ENCODE peak calls at places on chromosomes 6 and 20, in four cellular contexts. M, T, P and H are unnamed samples.

GRCh38 chr6:118843685-118844390 is 50.1 kb upstream of the ASF1A start:
- DNase-seq in M (no peak), T (peak), P (peak), H (no peak)

GRCh38 chr20:1876217-1876921 is 18.8 kb upstream of the SIRPA start:
- DNase-seq in M (peak), T (no peak), P (no peak), H (peak)

GRCh38 chr6:157075549-157076426 is 247.5 kb downstream of the TMEM242 start:
- DNase-seq in M (no peak), T (peak), P (no peak), H (no peak)

GRCh38 chr6:136181858-136182257 is 68.3 kb downstream of the MTFR2 start:
- DNase-seq in M (no peak), T (no peak), P (no peak), H (no peak)

GRCh38 chr20:33732166-33732970 is 572 bp downstream of the ZNF341 start:
- DNase-seq in M (peak), T (no peak), P (peak), H (peak)

GRCh38 chr20:34983995-34984735 is 28.5 kb downstream of the MYH7B start:
- DNase-seq in M (no peak), T (no peak), P (no peak), H (no peak)

GRCh38 chr6:127051571-127052260 is 66.8 kb upstream of the RSPO3 start:
- DNase-seq in M (no peak), T (peak), P (no peak), H (no peak)

GRCh38 chr20:35954907-35955251 is 577 bp upstream of the SCAND1 start:
- DNase-seq in M (no peak), T (peak), P (no peak), H (peak)

GRCh38 chr20:15278041-15278440 is 940.6 kb upstream of the FLRT3 start:
- DNase-seq in M (no peak), T (no peak), P (no peak), H (no peak)

GRCh38 chr6:131173680-131174079 is 38.4 kb downstream of the AKAP7 start:
- DNase-seq in M (no peak), T (peak), P (no peak), H (no peak)

GRCh38 chr6:78999737-79000136 is 78.3 kb downstream of the PHIP start:
- DNase-seq in M (no peak), T (peak), P (no peak), H (no peak)

GRCh38 chr20:38725458-38725958 is 1.2 kb downstream of the SLC32A1 start:
- DNase-seq in M (no peak), T (no peak), P (no peak), H (no peak)

GRCh38 chr6:28250747-28251146 is 1.3 kb downstream of the ZKSCAN4 start:
- DNase-seq in M (no peak), T (no peak), P (no peak), H (no peak)

GRCh38 chr20:12237772-12238171 is 320.1 kb downstream of the BTBD3 start:
- DNase-seq in M (no peak), T (no peak), P (no peak), H (no peak)

GRCh38 chr20:36833275-36834020 is 42.5 kb upstream of the TLDC2 start:
- DNase-seq in M (no peak), T (peak), P (no peak), H (no peak)

GRCh38 chr20:14727485-14728170 is 390.2 kb upstream of the FLRT3 start:
- DNase-seq in M (no peak), T (no peak), P (no peak), H (no peak)

GRCh38 chr6:16184129-16184528 is 54.3 kb upstream of the GMPR start:
- DNase-seq in M (peak), T (peak), P (no peak), H (peak)

GRCh38 chr20:62407221-62407992 is at the start of gene CABLES2:
- DNase-seq in M (peak), T (peak), P (peak), H (peak)

GRCh38 chr6:21444861-21445260 is 148.7 kb upstream of the SOX4 start:
- DNase-seq in M (no peak), T (no peak), P (no peak), H (no peak)

GRCh38 chr6:69771158-69771906 is 25.5 kb downstream of the LMBRD1 start:
- DNase-seq in M (no peak), T (no peak), P (no peak), H (peak)

GRCh38 chr20:45983279-45983743 is 11.3 kb upstream of the ZNF335 start:
- DNase-seq in M (no peak), T (no peak), P (no peak), H (peak)

GRCh38 chr20:54251093-54251492 is 43.2 kb downstream of the PFDN4 start:
- DNase-seq in M (no peak), T (no peak), P (no peak), H (no peak)

GRCh38 chr6:37006793-37007339 is 1.4 kb downstream of the FGD2 start:
- DNase-seq in M (no peak), T (peak), P (no peak), H (no peak)

GRCh38 chr6:44339763-44340625 is 2.5 kb upstream of the SPATS1 start:
- DNase-seq in M (peak), T (peak), P (no peak), H (no peak)

GRCh38 chr6:22057962-22058361 is 238.9 kb downstream of the PRL start:
- DNase-seq in M (no peak), T (peak), P (no peak), H (no peak)

GRCh38 chr6:26142026-26142425 is 54.8 kb downstream of the HFE start:
- DNase-seq in M (no peak), T (no peak), P (no peak), H (no peak)

GRCh38 chr6:109793015-109793414 is 101.9 kb downstream of the FIG4 start:
- DNase-seq in M (no peak), T (no peak), P (no peak), H (no peak)

GRCh38 chr6:7692453-7692784 is 33.5 kb upstream of the BMP6 start:
- DNase-seq in M (no peak), T (no peak), P (no peak), H (no peak)

GRCh38 chr20:58233881-58234528 is 5.6 kb upstream of the ANKRD60 start:
- DNase-seq in M (peak), T (no peak), P (no peak), H (peak)

GRCh38 chr6:26571592-26572296 is 25.0 kb upstream of the ABT1 start:
- DNase-seq in M (peak), T (peak), P (no peak), H (peak)

GRCh38 chr6:150128425-150128824 is 14.4 kb upstream of the PPP1R14C start:
- DNase-seq in M (no peak), T (no peak), P (no peak), H (no peak)

DNA sequence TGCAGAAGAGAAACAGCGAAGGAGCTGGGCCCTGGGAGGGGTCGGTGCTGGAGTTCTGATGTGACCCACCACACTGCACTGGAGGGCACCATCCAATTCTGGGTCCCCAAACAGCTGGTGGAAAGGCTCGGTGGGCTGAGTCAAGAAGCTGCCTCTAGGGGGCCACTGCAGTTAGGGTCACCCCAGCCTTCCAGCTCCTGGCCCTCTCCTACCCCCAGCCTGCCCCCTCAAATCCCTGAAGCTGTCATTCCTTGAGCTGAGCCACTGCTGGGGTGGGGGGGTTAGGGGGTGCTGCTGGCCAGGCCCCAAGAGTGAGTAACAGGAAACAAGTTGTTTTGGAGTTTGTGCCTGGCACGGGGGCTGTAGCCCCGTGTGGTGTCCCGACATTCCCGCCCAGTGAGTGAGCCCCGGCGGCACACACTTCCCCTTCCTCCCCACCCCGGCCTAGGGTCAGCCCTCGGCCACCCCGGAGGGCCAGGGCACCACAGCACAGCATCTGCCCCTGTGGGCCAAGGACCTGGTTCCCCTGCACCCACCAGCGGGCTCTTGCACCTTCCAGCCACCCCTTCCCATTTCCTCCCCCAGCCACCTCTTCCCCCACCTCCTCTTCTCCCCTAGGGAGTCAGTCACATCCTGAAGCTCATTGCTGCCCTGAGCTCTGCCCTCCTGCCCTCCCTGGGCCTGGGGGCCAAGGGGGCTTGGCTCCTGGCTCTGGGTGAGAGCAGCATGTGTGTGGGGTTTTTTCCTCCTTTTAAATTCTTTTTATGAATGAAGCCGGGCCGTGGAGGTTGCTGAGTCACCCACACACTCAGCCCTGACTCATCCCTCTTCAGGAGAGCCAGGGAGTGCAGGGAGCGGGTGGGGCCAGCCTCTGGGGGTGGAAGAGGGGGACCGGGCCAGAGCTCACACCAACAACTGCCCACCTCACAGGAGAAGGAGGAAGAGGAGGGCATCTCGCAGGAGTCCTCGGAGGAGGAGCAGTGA is 4.6 kb downstream of the SMIM29 start:
- DNase-seq in M (peak), T (peak), P (no peak), H (peak)
- TF ChIP-seq POLR2A in M (no peak), T (peak), P (no peak), H (no peak)

DNA sequence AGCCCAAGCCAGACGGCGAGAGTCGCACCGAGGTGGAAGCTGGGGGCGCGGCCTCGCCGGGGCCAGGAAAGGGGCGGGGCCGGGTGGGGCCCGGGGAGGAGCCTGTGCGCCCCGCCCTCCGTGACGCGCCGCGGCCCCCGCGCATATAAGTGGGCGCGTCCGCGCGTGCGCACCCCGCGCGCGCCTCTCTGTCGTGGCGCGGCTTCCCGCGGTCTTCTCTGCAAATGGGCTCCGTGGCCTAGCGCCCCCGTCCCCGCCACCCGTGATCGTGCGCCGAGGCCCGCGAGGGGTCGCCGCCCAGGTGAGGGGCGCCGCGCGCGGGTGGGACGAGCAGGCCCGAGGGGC is at the start of gene PPDPF:
- DNase-seq in M (peak), T (peak), P (peak), H (peak)
- TF ChIP-seq POLR2A in M (peak), T (peak), P (peak), H (peak)

GRCh38 chr6:3456395-3456767 is 469 bp downstream of the SLC22A23 start:
- DNase-seq in M (no peak), T (no peak), P (peak), H (no peak)

GRCh38 chr6:3457710-3458605 is 1.1 kb upstream of the SLC22A23 start:
- DNase-seq in M (peak), T (no peak), P (no peak), H (peak)

GRCh38 chr6:3458706-3459421 is 2.0 kb upstream of the SLC22A23 start:
- DNase-seq in M (no peak), T (no peak), P (no peak), H (peak)

GRCh38 chr6:3455490-3456394 is 1.1 kb downstream of the SLC22A23 start:
- DNase-seq in M (peak), T (no peak), P (peak), H (peak)

GRCh38 chr6:3456794-3457709 is at the start of gene SLC22A23:
- DNase-seq in M (peak), T (no peak), P (peak), H (peak)
- TF ChIP-seq POLR2A in M (peak), T (no peak), P (no peak), H (no peak)

DNA sequence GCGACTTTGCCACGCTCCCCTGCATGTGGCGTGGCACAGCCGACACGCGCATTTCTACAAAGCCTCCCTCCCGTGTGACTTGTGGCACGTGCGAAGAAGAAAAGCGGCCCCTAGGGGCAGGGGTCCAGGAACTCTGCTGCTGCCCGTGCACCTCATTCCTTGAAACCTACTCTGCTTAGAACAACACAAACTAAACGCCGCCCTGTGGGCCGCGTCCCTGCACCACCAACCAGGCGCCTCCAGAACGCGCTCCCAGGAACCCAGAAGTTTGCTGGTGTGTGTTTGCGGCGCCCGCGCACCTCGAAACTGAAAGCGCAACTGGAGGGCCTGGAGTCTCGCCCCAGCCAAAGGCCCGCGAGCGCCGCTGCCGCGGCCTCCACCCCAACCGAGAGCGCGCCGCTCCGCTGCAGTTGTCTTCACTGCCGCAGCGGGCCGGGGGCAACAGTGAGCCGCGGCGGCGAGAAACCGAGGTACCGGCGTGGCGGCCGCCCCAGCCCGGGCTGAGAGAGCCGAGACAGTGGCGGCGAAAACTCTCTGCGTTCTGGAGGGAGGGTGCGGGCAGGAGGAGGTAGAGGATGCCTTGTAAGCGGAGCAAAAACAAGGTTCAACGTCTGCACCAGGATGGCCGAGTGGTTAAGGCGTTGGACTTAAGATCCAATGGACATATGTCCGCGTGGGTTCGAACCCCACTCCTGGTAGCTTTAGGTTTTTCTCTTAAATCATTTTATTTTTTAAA is 65.8 kb downstream of the STX11 start:
- DNase-seq in M (peak), T (peak), P (peak), H (peak)
- TF ChIP-seq POLR2A in M (no peak), T (peak), P (peak), H (peak)